ENCODE peak calls at places on chromosomes 12 and 14, in seven cellular contexts. L, K, H, R, I, D and A are unnamed samples.

GRCh38 chr12:43551271-43551970 is 582 bp downstream of the ADAMTS20 start:
- DNase-seq in L (no peak), K (peak), H (no peak), R (no peak), I (no peak), D (no peak), A (no peak)

GRCh38 chr12:77924703-77925102 is 94.0 kb downstream of the NAV3 start:
- DNase-seq in L (peak), K (no peak), H (no peak), R (no peak), I (no peak), D (no peak), A (no peak)

GRCh38 chr12:131229426-131230339 is 276.0 kb downstream of the ADGRD1 start:
- DNase-seq in L (no peak), K (peak), H (no peak), R (peak), I (peak), D (no peak), A (no peak)

GRCh38 chr12:593396-593976 is 69.8 kb downstream of the NINJ2 start:
- DNase-seq in L (no peak), K (no peak), H (no peak), R (no peak), I (peak), D (no peak), A (no peak)

GRCh38 chr12:107448198-107448597 is 237.4 kb upstream of the PWP1 start:
- DNase-seq in L (no peak), K (no peak), H (no peak), R (peak), I (no peak), D (no peak), A (no peak)

GRCh38 chr12:8145754-8146415 is 10.9 kb upstream of the ZNF705A start:
- DNase-seq in L (peak), K (peak), H (no peak), R (peak), I (peak), D (no peak), A (no peak)

GRCh38 chr14:54348001-54348611 is 48.7 kb upstream of the CDKN3 start:
- DNase-seq in L (no peak), K (no peak), H (peak), R (no peak), I (no peak), D (no peak), A (no peak)

GRCh38 chr14:31717294-31718085 is 156.3 kb downstream of the NUBPL start:
- DNase-seq in L (peak), K (no peak), H (no peak), R (no peak), I (no peak), D (no peak), A (no peak)

GRCh38 chr12:116495260-116495659 is 63.9 kb upstream of the MAP1LC3B2 start:
- DNase-seq in L (peak), K (no peak), H (no peak), R (no peak), I (peak), D (peak), A (no peak)

GRCh38 chr12:1797011-1797901 is 23.1 kb upstream of the LRTM2 start:
- DNase-seq in L (no peak), K (peak), H (no peak), R (peak), I (peak), D (peak), A (no peak)

GRCh38 chr14:91046488-91047072 is 13.9 kb downstream of the RPS6KA5 start:
- DNase-seq in L (no peak), K (no peak), H (no peak), R (no peak), I (no peak), D (no peak), A (no peak)

GRCh38 chr14:101151226-101151929 is 247.9 kb upstream of the RTL1 start:
- DNase-seq in L (no peak), K (no peak), H (no peak), R (no peak), I (no peak), D (no peak), A (no peak)

GRCh38 chr12:125186471-125187147 is 121.4 kb downstream of the AACS start:
- DNase-seq in L (no peak), K (no peak), H (no peak), R (no peak), I (peak), D (no peak), A (no peak)

GRCh38 chr12:117671734-117672133 is 297.1 kb downstream of the KSR2 start:
- DNase-seq in L (no peak), K (no peak), H (peak), R (peak), I (peak), D (no peak), A (no peak)

GRCh38 chr14:59847711-59848110 is 22.9 kb downstream of the RTN1 start:
- DNase-seq in L (no peak), K (no peak), H (no peak), R (no peak), I (no peak), D (no peak), A (no peak)

GRCh38 chr12:76029982-76030377 is 1.6 kb downstream of the PHLDA1 start:
- DNase-seq in L (no peak), K (peak), H (peak), R (peak), I (peak), D (no peak), A (peak)

GRCh38 chr14:78598046-78598652 is 428.0 kb downstream of the NRXN3 start:
- DNase-seq in L (peak), K (no peak), H (peak), R (peak), I (peak), D (peak), A (peak)

GRCh38 chr14:100898465-100898864 is 5.1 kb downstream of the RTL1 start:
- DNase-seq in L (no peak), K (peak), H (no peak), R (peak), I (no peak), D (no peak), A (no peak)

GRCh38 chr12:76047060-76047459 is 15.5 kb upstream of the PHLDA1 start:
- DNase-seq in L (no peak), K (no peak), H (no peak), R (no peak), I (no peak), D (no peak), A (no peak)

GRCh38 chr14:79971330-79971729 is 240.0 kb downstream of the DIO2 start:
- DNase-seq in L (no peak), K (no peak), H (no peak), R (no peak), I (no peak), D (no peak), A (no peak)

GRCh38 chr12:6323340-6323994 is 13.0 kb downstream of the PLEKHG6 start:
- DNase-seq in L (peak), K (no peak), H (peak), R (peak), I (peak), D (peak), A (no peak)

GRCh38 chr12:124847675-124848074 is 16.0 kb downstream of the SCARB1 start:
- DNase-seq in L (peak), K (no peak), H (no peak), R (peak), I (peak), D (no peak), A (no peak)

GRCh38 chr12:15004401-15004800 is 31.6 kb downstream of the PDE6H start:
- DNase-seq in L (no peak), K (no peak), H (no peak), R (no peak), I (no peak), D (no peak), A (no peak)

GRCh38 chr12:63917864-63918742 is 73.6 kb downstream of the SRGAP1 start:
- DNase-seq in L (peak), K (no peak), H (peak), R (peak), I (peak), D (no peak), A (no peak)

GRCh38 chr14:48943913-48944312 is 642.3 kb downstream of the RPS29 start:
- DNase-seq in L (no peak), K (no peak), H (no peak), R (no peak), I (no peak), D (no peak), A (no peak)

GRCh38 chr12:31961137-31961536 is 1.9 kb downstream of the RESF1 start:
- DNase-seq in L (no peak), K (no peak), H (peak), R (no peak), I (no peak), D (no peak), A (no peak)

GRCh38 chr12:119308743-119309456 is 25.6 kb upstream of the CCDC60 start:
- DNase-seq in L (no peak), K (no peak), H (no peak), R (no peak), I (no peak), D (no peak), A (no peak)

DNA sequence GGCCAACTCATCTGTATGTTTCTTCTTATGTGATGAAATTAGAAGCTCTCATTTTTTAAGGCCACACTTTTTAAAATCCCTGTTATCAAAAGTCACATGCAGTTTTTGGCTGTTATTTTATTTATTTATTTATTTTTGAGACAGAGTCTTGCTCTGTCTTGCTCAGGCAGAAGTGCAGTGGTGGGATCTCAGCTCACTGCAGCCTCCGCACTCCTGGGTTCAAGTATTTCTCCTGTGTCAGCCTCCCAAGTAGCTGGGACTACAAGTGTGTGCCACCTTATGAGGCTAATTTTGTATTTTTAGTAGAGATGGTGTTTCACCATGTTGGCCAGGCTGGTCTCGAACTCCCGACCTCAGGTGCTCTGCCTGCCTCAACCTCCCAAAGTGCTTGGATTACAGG is 1434.5 kb downstream of the LRFN5 start:
- DNase-seq in L (no peak), K (no peak), H (no peak), R (no peak), I (no peak), D (no peak), A (no peak)
- TF ChIP-seq CTCF in L (no peak), K (no peak), H (no peak), R (no peak), I (no peak), D (no peak), A (no peak)

DNA sequence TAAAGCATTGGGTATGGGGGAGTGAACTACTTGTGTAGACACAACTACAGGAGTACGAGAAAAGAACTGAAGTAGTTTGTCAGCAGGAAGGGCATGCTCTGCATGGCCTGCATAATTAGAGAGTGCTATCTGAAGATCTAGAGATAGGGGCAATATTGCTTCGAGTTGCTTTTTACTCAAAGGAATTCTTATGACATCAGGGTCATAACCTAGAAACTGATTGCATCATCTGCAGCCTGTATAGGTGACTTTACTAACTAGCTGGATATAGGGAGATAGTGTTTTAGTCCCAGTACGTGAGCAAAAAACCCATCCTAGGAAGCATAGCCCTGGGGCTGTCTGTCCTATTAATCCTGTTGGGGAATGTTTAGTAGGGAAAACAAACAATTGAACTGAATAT is 39.8 kb downstream of the TMTC3 start:
- DNase-seq in L (no peak), K (no peak), H (no peak), R (no peak), I (no peak), D (no peak), A (no peak)
- TF ChIP-seq CTCF in L (no peak), K (no peak), H (no peak), R (no peak), I (no peak), D (no peak), A (no peak)

GRCh38 chr12:120656008-120656407 is 15.6 kb downstream of the CABP1 start:
- DNase-seq in L (no peak), K (no peak), H (no peak), R (no peak), I (no peak), D (no peak), A (no peak)

GRCh38 chr12:120661432-120661831 is 21.0 kb downstream of the CABP1 start:
- DNase-seq in L (no peak), K (no peak), H (no peak), R (no peak), I (no peak), D (no peak), A (no peak)

GRCh38 chr12:120658286-120659150 is 18.1 kb downstream of the CABP1 start:
- DNase-seq in L (no peak), K (peak), H (no peak), R (no peak), I (no peak), D (no peak), A (no peak)

GRCh38 chr12:120662879-120663278 is 22.5 kb downstream of the CABP1 start:
- DNase-seq in L (no peak), K (no peak), H (no peak), R (no peak), I (no peak), D (no peak), A (no peak)

GRCh38 chr12:120659151-120659525 is 18.7 kb downstream of the CABP1 start:
- DNase-seq in L (no peak), K (no peak), H (no peak), R (no peak), I (no peak), D (no peak), A (no peak)
- TF ChIP-seq CTCF in L (no peak), K (no peak), H (no peak), R (no peak), I (no peak), D (no peak), A (no peak)

DNA sequence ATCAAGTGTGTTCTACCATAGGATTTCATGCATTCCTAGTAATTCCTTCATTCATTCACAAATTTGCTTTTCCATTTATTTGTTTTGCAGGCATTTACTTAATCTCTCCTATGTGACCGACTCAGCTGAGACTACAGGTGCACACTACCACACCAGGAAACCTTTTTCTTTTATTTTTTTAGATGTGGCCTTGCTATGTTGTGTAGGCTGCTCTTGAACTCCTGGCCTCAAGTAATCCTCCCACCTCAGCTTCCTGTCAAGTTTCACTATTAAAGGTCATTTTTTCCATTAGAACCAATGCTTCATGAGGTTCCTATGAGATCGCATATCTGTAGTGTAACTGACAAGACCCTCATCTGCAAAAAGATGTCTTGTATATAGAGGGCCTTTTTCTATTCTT is 1218.7 kb downstream of the VRK1 start:
- DNase-seq in L (no peak), K (no peak), H (no peak), R (no peak), I (no peak), D (no peak), A (no peak)
- TF ChIP-seq CTCF in L (no peak), K (no peak), H (no peak), R (no peak), I (no peak), D (no peak), A (no peak)

GRCh38 chr14:61106627-61107147 is 125.6 kb downstream of the SLC38A6 start:
- DNase-seq in L (no peak), K (no peak), H (no peak), R (no peak), I (no peak), D (no peak), A (no peak)
- TF ChIP-seq CTCF in L (peak), K (no peak), H (no peak), R (no peak), I (no peak), D (no peak), A (no peak)

GRCh38 chr14:94823556-94824341 is 53.8 kb upstream of the GSC start:
- DNase-seq in L (no peak), K (no peak), H (no peak), R (no peak), I (no peak), D (no peak), A (no peak)
- TF ChIP-seq CTCF in L (no peak), K (no peak), H (no peak), R (no peak), I (no peak), D (no peak), A (no peak)

GRCh38 chr12:67430708-67431335 is 161.7 kb downstream of the CAND1 start:
- DNase-seq in L (no peak), K (no peak), H (no peak), R (peak), I (no peak), D (no peak), A (no peak)
- TF ChIP-seq CTCF in L (peak), K (no peak), H (no peak), R (no peak), I (no peak), D (no peak), A (no peak)